ENCODE peak calls at places on chromosomes 5 and 9, in ten cellular contexts. B is ovary, D is SJSA1, Q is PC-3, V is gastrocnemius medialis, A is heart right ventricle, K is MM.1S, J is tibial artery, S is psoas muscle, L is A549. T is an unnamed sample. For H3K4me1, the result is how much of the 10 kb centered on the place peaks cover.

GRCh38 chr5:60473654-60474053 is 226.3 kb downstream of the DEPDC1B start:
- DNase-seq in K (no peak), B (no peak), V (no peak), A (no peak), S (no peak), L (no peak), J (no peak), D (no peak), Q (no peak), T (no peak)

GRCh38 chr5:9302228-9302627 is 243.6 kb downstream of the SEMA5A start:
- DNase-seq in K (no peak), J (no peak), Q (peak), V (no peak), A (no peak), D (no peak), L (no peak), S (no peak), B (no peak), T (no peak)

GRCh38 chr5:73944581-73944980 is 318.6 kb downstream of the ARHGEF28 start:
- DNase-seq in B (no peak), S (no peak), V (no peak), K (no peak), D (no peak), Q (no peak), A (no peak), J (no peak), L (no peak), T (no peak)

GRCh38 chr5:135930029-135930948 is 24.5 kb downstream of the LECT2 start:
- DNase-seq in Q (no peak), J (no peak), D (no peak), S (no peak), B (no peak), A (peak), K (no peak), L (peak), V (no peak), T (no peak)

GRCh38 chr9:78982849-78983248 is 588.9 kb upstream of the TLE4 start:
- DNase-seq in S (no peak), V (no peak), D (peak), A (no peak), K (no peak), B (no peak), J (no peak), Q (peak), L (no peak), T (peak)

GRCh38 chr5:14882658-14883580 is 11.3 kb upstream of the ANKH start:
- DNase-seq in L (no peak), Q (peak), A (peak), V (no peak), S (no peak), D (no peak), K (no peak), J (no peak), B (no peak), T (no peak)

GRCh38 chr5:169694221-169694620 is 57.1 kb downstream of the DOCK2 start:
- DNase-seq in K (no peak), S (no peak), D (no peak), A (no peak), Q (no peak), J (no peak), B (no peak), L (no peak), V (no peak), T (no peak)

GRCh38 chr5:14019768-14020167 is 75.3 kb upstream of the DNAH5 start:
- DNase-seq in B (no peak), A (no peak), L (no peak), V (no peak), Q (no peak), K (no peak), J (no peak), D (no peak), S (no peak), T (no peak)

GRCh38 chr5:177490992-177491391 is 6.4 kb downstream of the PDLIM7 start:
- DNase-seq in L (no peak), Q (no peak), A (no peak), S (no peak), V (no peak), D (no peak), B (no peak), J (no peak), K (no peak), T (no peak)

GRCh38 chr9:130660683-130661460 is 3.5 kb upstream of the PRDM12 start:
- DNase-seq in K (no peak), D (no peak), J (no peak), Q (no peak), L (no peak), B (no peak), S (no peak), A (no peak), V (no peak), T (no peak)

GRCh38 chr5:131988601-131989000 is 22.9 kb downstream of the ACSL6 start:
- DNase-seq in Q (no peak), J (no peak), B (no peak), V (no peak), D (no peak), A (no peak), L (no peak), K (no peak), S (no peak), T (no peak)

GRCh38 chr9:19445452-19445851 is 36.6 kb downstream of the ACER2 start:
- DNase-seq in D (no peak), L (no peak), K (no peak), Q (no peak), S (no peak), J (no peak), A (no peak), V (no peak), B (no peak), T (no peak)

GRCh38 chr9:137241490-137242328 is 622 bp downstream of the TUBB4B start:
- DNase-seq in L (no peak), D (no peak), J (peak), A (peak), B (peak), Q (peak), S (peak), V (peak), K (peak), T (peak)

GRCh38 chr9:15735083-15735974 is 182.5 kb downstream of the CCDC171 start:
- DNase-seq in L (peak), K (no peak), D (peak), Q (peak), S (no peak), B (no peak), J (no peak), V (no peak), A (no peak), T (peak)

GRCh38 chr9:75432888-75433287 is 344.6 kb downstream of the OSTF1 start:
- DNase-seq in B (no peak), S (no peak), L (no peak), V (no peak), D (no peak), K (no peak), A (no peak), J (no peak), Q (no peak), T (no peak)

GRCh38 chr9:134477927-134478326 is 151.7 kb downstream of the RXRA start:
- DNase-seq in D (no peak), A (no peak), J (no peak), V (no peak), K (no peak), B (no peak), L (no peak), Q (no peak), S (peak), T (no peak)

GRCh38 chr5:54774281-54775171 is 210.9 kb downstream of the ESM1 start:
- DNase-seq in S (peak), J (peak), Q (no peak), K (no peak), L (no peak), D (no peak), A (peak), B (peak), V (peak), T (no peak)

GRCh38 chr5:82467006-82467561 is 188.9 kb upstream of the RPS23 start:
- DNase-seq in D (no peak), L (no peak), A (no peak), J (no peak), S (peak), Q (no peak), V (no peak), K (no peak), B (no peak), T (no peak)

GRCh38 chr5:132060501-132061161 is at the start of gene IL3:
- DNase-seq in B (peak), Q (no peak), J (peak), K (no peak), D (peak), A (no peak), L (no peak), V (no peak), S (no peak), T (no peak)

GRCh38 chr5:68247627-68248026 is 32.1 kb downstream of the PIK3R1 start:
- DNase-seq in Q (no peak), K (no peak), S (no peak), L (no peak), V (no peak), D (no peak), B (no peak), A (no peak), J (no peak), T (no peak)

GRCh38 chr5:32942225-32942989 is 231.3 kb downstream of the NPR3 start:
- DNase-seq in A (no peak), J (no peak), L (peak), B (no peak), Q (peak), S (no peak), V (no peak), D (no peak), K (peak), T (no peak)

GRCh38 chr9:89078860-89079259 is 87.6 kb downstream of the S1PR3 start:
- DNase-seq in B (no peak), L (no peak), S (no peak), V (no peak), Q (peak), K (no peak), D (no peak), J (no peak), A (no peak), T (no peak)

GRCh38 chr5:55817030-55817429 is 34.1 kb upstream of the IL31RA start:
- DNase-seq in V (no peak), K (no peak), J (no peak), A (no peak), S (no peak), L (no peak), D (no peak), Q (no peak), B (no peak), T (no peak)

GRCh38 chr5:160693831-160694473 is 158.1 kb downstream of the ATP10B start:
- DNase-seq in B (no peak), L (no peak), V (no peak), Q (no peak), A (no peak), J (no peak), D (no peak), K (no peak), S (no peak), T (no peak)

GRCh38 chr5:179127136-179128040 is 67.2 kb downstream of the ZNF354C start:
- DNase-seq in J (peak), K (no peak), V (no peak), Q (no peak), B (no peak), A (no peak), L (no peak), S (no peak), D (peak), T (no peak)

GRCh38 chr9:36985769-36986547 is 48.1 kb downstream of the PAX5 start:
- DNase-seq in K (no peak), J (peak), D (no peak), L (no peak), B (no peak), A (no peak), S (no peak), V (no peak), Q (no peak), T (no peak)

GRCh38 chr5:78486223-78486622 is 125.8 kb downstream of the SCAMP1 start:
- DNase-seq in S (no peak), K (no peak), V (no peak), B (no peak), L (no peak), A (no peak), J (no peak), D (no peak), Q (no peak), T (no peak)

GRCh38 chr5:17065468-17065867 is 129.4 kb upstream of the MYO10 start:
- DNase-seq in S (no peak), L (no peak), V (no peak), A (no peak), Q (no peak), J (no peak), K (no peak), D (no peak), B (no peak), T (peak)

DNA sequence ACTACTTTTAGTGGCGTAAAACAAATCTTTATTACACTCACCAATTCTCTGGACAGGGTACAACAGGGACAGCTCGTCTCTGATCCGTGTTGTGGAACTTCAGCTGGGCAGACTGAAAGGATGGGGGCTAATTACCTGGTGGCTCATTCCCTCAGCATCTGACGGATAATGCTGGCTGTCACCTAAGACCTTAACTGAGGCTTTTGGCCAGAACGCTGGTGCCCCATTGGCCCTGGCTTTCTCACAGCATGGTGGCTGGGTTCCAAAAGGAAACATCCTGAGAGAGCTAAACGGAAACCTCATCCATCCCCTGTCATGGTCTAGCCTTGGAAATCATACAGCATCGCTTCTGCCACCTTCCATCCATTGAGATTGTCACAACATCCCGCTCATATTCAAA is 62.9 kb downstream of the RAI14 start:
- DNase-seq in S (no peak), D (no peak), V (no peak), J (no peak), Q (no peak), A (no peak), K (no peak), L (no peak), B (no peak), T (no peak)
- H3K4me3 ChIP-seq in S (no peak), D (no peak), V (no peak), J (no peak), Q (no peak), A (no peak), K (no peak), L (no peak), B (no peak), T (peak)

GRCh38 chr9:117136461-117136860 is 278.4 kb downstream of the ASTN2 start:
- DNase-seq in J (no peak), B (no peak), Q (no peak), A (no peak), L (no peak), S (no peak), K (no peak), D (no peak), V (no peak), T (no peak)

GRCh38 chr9:117138257-117138656 is 276.6 kb downstream of the ASTN2 start:
- DNase-seq in B (no peak), V (no peak), Q (no peak), A (no peak), K (no peak), S (no peak), J (no peak), D (no peak), L (no peak), T (no peak)

GRCh38 chr9:117135481-117135880 is 279.4 kb downstream of the ASTN2 start:
- DNase-seq in B (no peak), K (no peak), D (no peak), V (no peak), A (no peak), S (no peak), J (no peak), Q (no peak), L (no peak), T (no peak)

DNA sequence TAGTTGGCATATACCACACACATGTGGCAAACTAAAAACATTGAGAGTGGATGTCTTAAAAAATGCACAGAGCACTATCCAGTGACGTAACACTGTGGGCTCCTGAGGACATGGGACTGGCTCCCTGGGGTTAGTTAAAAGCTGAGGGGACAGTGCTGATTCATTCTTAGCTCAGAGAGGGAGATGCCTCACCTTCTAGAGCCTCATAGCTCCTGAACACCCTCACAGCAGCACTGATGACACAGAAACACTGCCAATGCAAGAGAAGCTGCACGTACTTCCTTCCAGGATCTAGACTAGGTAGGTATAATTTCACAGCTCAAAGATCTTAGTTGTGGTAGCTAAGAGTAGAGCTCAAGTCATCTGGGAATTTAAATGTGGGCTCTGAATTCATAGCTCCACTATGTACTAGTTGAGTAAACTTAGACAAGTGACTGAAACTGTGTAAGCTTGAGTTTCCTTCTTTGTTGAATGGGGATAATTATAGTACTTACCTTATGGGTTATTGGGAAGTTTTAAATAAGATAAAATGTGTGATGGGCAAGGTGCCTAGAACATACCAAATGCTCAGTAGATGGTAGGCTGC is 279.9 kb downstream of the ASTN2 start:
- DNase-seq in J (no peak), K (no peak), L (no peak), A (no peak), D (no peak), B (no peak), Q (no peak), V (no peak), S (no peak), T (no peak)
- H3K4me1 ChIP-seq in J (under half), K (under half), L (under half), A (under half), D (under half), B (under half), Q (under half), V (under half), S (under half), T (under half)

GRCh38 chr9:73093740-73094379 is 57.8 kb upstream of the ANXA1 start:
- DNase-seq in A (no peak), V (no peak), Q (no peak), D (no peak), B (no peak), J (no peak), S (no peak), K (peak), L (no peak), T (no peak)
- H3K4me3 ChIP-seq in A (peak), V (peak), Q (peak), D (no peak), B (no peak), J (peak), S (peak), K (peak), L (peak), T (peak)

GRCh38 chr5:172832383-172833315 is 1.4 kb upstream of the ERGIC1 start:
- DNase-seq in Q (no peak), J (peak), K (no peak), D (no peak), V (no peak), B (no peak), L (no peak), A (no peak), S (no peak), T (no peak)
- H3K4me1 ChIP-seq in Q (under half), J (under half), K (under half), D (under half), V (under half), B (under half), L (under half), A (under half), S (under half), T (under half)

GRCh38 chr5:139696894-139697658 is 48.9 kb downstream of the CXXC5 start:
- DNase-seq in Q (peak), J (peak), V (no peak), D (peak), K (no peak), A (peak), L (no peak), B (peak), S (peak), T (no peak)
- H3K4me3 ChIP-seq in Q (peak), J (peak), V (peak), D (peak), K (no peak), A (peak), L (no peak), B (peak), S (peak), T (peak)

GRCh38 chr9:136239963-136240330 is 5.7 kb downstream of the QSOX2 start:
- DNase-seq in Q (no peak), S (no peak), J (no peak), B (no peak), V (no peak), K (peak), L (no peak), D (no peak), A (no peak), T (no peak)

GRCh38 chr9:136235709-136236455 is 9.7 kb downstream of the QSOX2 start:
- DNase-seq in L (no peak), D (no peak), V (no peak), J (no peak), A (no peak), K (no peak), B (no peak), Q (no peak), S (no peak), T (no peak)

GRCh38 chr9:136237486-136238341 is 7.9 kb downstream of the QSOX2 start:
- DNase-seq in Q (no peak), V (no peak), K (no peak), J (no peak), D (no peak), A (no peak), S (no peak), B (no peak), L (no peak), T (no peak)

GRCh38 chr9:136239135-136239962 is 6.3 kb downstream of the QSOX2 start:
- DNase-seq in J (no peak), L (no peak), D (no peak), A (no peak), Q (no peak), V (no peak), S (no peak), B (no peak), K (no peak), T (no peak)

GRCh38 chr9:136238342-136238732 is 7.3 kb downstream of the QSOX2 start:
- DNase-seq in S (no peak), L (no peak), Q (no peak), A (no peak), D (no peak), V (no peak), B (no peak), J (no peak), K (no peak), T (no peak)
- H3K4me1 ChIP-seq in S (under half), L (under half), Q (under half), A (under half), D (under half), V (under half), B (under half), J (under half), K (under half), T (under half)

T was measured in PC-9.